ENCODE peak calls at places on chromosome 18, in nine cellular contexts. D, X, V, B, U, G, W, F and R are unnamed samples.
A peak's percentile ranks its signal among the peaks of the same experiment; 100 is the strongest.

GRCh38 chr18:45321520-45321919 is 293.8 kb upstream of the SLC14A2 start:
- DNase-seq in U (no peak), B (no peak), W (no peak), G (no peak), F (no peak), V (no peak), D (no peak), X (no peak), R (no peak)

GRCh38 chr18:39761273-39761672 is 2193.8 kb upstream of the PIK3C3 start:
- DNase-seq in D (no peak), G (no peak), X (no peak), B (no peak), F (no peak), W (no peak), V (no peak), U (no peak), R (no peak)

GRCh38 chr18:74698881-74699280 is 101.2 kb downstream of the ZNF407 start:
- DNase-seq in D (no peak), U (no peak), V (no peak), B (no peak), F (no peak), G (no peak), W (no peak), X (no peak), R (no peak)

GRCh38 chr18:11946756-11947155 is 34.6 kb upstream of the IMPA2 start:
- DNase-seq in D (no peak), V (no peak), U (no peak), W (no peak), X (no peak), G (no peak), B (no peak), F (no peak), R (no peak)

GRCh38 chr18:63889641-63890040 is 2.1 kb downstream of the SERPINB2 start:
- DNase-seq in B (no peak), V (no peak), W (no peak), D (no peak), X (no peak), U (no peak), F (no peak), G (no peak), R (no peak)

GRCh38 chr18:9475643-9476580 is 599 bp downstream of the RALBP1 start:
- DNase-seq in D (no peak), B (no peak), U (no peak), X (no peak), W (no peak), V (peak; percentile 86), F (peak; percentile 37), G (peak; percentile 15), R (peak; percentile 22)

GRCh38 chr18:36685580-36685979 is 143.2 kb downstream of the TPGS2 start:
- DNase-seq in B (no peak), V (no peak), W (no peak), X (no peak), G (no peak), U (no peak), D (no peak), F (no peak), R (no peak)

GRCh38 chr18:11741505-11742145 is 52.6 kb downstream of the GNAL start:
- DNase-seq in D (no peak), F (no peak), G (peak; percentile 26), W (no peak), U (peak; percentile 34), B (no peak), V (no peak), X (no peak), R (no peak)

GRCh38 chr18:9827856-9828793 is 57.6 kb upstream of the TXNDC2 start:
- DNase-seq in W (no peak), F (no peak), V (no peak), D (no peak), U (peak; percentile 94), B (no peak), G (peak; percentile 97), X (peak; percentile 78), R (no peak)

GRCh38 chr18:6341303-6341702 is 73.4 kb downstream of the L3MBTL4 start:
- DNase-seq in G (no peak), X (no peak), V (no peak), U (no peak), B (no peak), F (no peak), D (no peak), W (no peak), R (no peak)

GRCh38 chr18:6336239-6336638 is 78.5 kb downstream of the L3MBTL4 start:
- DNase-seq in D (no peak), G (no peak), V (no peak), X (no peak), F (no peak), U (no peak), W (no peak), B (no peak), R (no peak)

GRCh38 chr18:6342990-6343389 is 71.7 kb downstream of the L3MBTL4 start:
- DNase-seq in B (no peak), D (no peak), F (no peak), G (no peak), X (no peak), W (no peak), V (no peak), U (no peak), R (no peak)

GRCh38 chr18:6341709-6342108 is 73.0 kb downstream of the L3MBTL4 start:
- DNase-seq in X (no peak), F (no peak), B (no peak), D (no peak), U (no peak), G (no peak), V (no peak), W (no peak), R (no peak)
- H3K9me3 ChIP-seq in X (peaks cover 7% of the 10 kb centered on the region), F (no peaks in the 10 kb centered on the region), B (peaks cover 7% of the 10 kb centered on the region), D (no peaks in the 10 kb centered on the region), U (no peaks in the 10 kb centered on the region), G (peaks cover 58% of the 10 kb centered on the region), V (no peaks in the 10 kb centered on the region), W (peaks cover 69% of the 10 kb centered on the region), R (no peaks in the 10 kb centered on the region)

DNA sequence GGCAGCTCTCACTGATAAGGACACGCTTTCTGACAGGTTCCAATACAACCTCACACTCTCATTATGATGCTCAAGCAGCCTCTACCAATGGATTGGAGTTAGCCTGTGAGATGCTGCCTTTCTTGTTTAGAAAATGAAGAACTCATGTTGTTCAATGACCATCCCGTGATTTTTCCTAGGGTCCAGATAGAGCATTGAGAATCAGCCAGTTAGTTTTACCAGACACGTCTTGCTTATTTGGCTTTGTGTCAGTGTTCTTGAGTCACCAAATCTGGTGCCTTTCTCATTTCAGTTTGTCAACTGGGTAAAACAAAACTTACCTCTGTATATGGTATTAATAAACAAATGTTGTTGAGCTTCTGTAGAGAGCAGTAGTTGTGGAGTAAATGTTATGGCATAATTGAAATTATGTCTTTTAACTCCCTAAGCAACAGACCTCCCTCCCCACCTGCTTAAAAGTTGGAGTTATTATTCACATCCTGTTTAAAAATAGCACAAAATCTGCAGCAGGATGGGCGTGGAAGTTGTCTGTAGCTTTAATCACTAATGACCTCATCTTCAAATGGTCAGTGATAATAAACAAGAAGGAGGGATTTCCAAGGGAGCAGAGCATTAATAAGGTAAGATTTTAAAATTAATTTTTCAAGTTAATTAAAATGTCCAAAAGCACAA is 167.3 kb downstream of the HRH4 start:
- DNase-seq in U (no peak), G (no peak), F (no peak), X (no peak), D (no peak), B (no peak), W (no peak), V (no peak), R (no peak)
- H3K9me3 ChIP-seq in U (no peaks in the 10 kb centered on the region), G (no peaks in the 10 kb centered on the region), F (no peaks in the 10 kb centered on the region), X (peaks cover 2% of the 10 kb centered on the region), D (no peaks in the 10 kb centered on the region), B (no peaks in the 10 kb centered on the region), W (no peaks in the 10 kb centered on the region), V (no peaks in the 10 kb centered on the region), R (no peaks in the 10 kb centered on the region)

GRCh38 chr18:43819397-43819796 is 542.1 kb upstream of the SYT4 start:
- DNase-seq in G (no peak), V (no peak), U (no peak), B (no peak), W (no peak), D (no peak), X (no peak), F (no peak), R (no peak)

DNA sequence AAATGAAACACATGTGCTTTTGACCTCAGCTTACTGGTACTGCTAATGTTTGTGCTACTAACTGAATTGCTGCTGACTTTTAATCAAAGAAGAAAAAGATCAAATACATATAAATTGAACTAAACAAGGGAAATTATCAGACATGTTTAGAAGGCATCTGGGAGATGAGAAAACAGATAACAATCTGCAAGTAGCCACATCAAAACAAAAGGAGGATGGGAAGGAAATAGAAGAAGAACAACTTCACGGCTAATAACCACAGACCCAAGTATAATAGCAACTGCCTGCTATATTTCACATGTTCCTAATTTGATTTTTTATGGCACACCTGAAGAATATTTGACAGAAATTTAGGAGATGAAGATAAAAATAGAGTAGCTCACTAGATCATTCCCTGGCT is 542.6 kb upstream of the SYT4 start:
- DNase-seq in V (no peak), G (no peak), B (no peak), X (no peak), D (no peak), F (no peak), U (no peak), W (no peak), R (no peak)
- H3K9me3 ChIP-seq in V (no peaks in the 10 kb centered on the region), G (no peaks in the 10 kb centered on the region), B (peaks cover 4% of the 10 kb centered on the region), X (no peaks in the 10 kb centered on the region), D (no peaks in the 10 kb centered on the region), F (no peaks in the 10 kb centered on the region), U (no peaks in the 10 kb centered on the region), W (peaks cover 21% of the 10 kb centered on the region), R (no peaks in the 10 kb centered on the region)

GRCh38 chr18:78625895-78626294 is 353.7 kb upstream of the SALL3 start:
- DNase-seq in X (no peak), W (no peak), U (no peak), B (no peak), F (no peak), G (no peak), D (no peak), V (no peak), R (no peak)

GRCh38 chr18:78624646-78625279 is 354.9 kb upstream of the SALL3 start:
- DNase-seq in U (no peak), X (no peak), W (no peak), B (no peak), V (no peak), G (no peak), F (no peak), D (peak; percentile 2), R (no peak)

GRCh38 chr18:78627546-78628315 is 351.9 kb upstream of the SALL3 start:
- DNase-seq in U (no peak), V (no peak), W (no peak), X (no peak), G (no peak), D (peak; percentile 5), F (no peak), B (no peak), R (no peak)

GRCh38 chr18:78623142-78623541 is 356.5 kb upstream of the SALL3 start:
- DNase-seq in U (no peak), G (no peak), X (no peak), F (no peak), W (no peak), B (no peak), D (no peak), V (peak; percentile 91), R (no peak)

DNA sequence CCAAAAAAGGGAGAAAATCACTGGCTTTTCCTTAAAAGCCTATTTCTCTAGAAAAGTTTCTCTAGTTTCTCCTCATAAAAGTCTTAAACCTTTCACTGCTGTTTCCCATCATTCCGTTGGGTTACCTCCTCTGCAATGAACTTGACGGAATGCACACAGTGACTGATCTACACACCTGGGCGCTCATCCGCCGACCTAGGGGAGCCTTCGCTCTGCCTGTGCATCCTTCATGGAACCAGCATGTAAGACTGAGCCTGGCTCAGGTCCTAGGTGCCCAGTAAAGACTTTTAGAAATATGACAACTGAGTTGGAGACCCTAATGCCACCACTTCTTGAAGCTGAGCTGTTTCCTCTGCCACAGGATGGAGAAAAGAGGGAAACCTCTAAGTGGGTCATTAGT is 354.2 kb upstream of the SALL3 start:
- DNase-seq in U (no peak), G (no peak), X (no peak), B (no peak), W (no peak), D (no peak), V (no peak), F (no peak), R (no peak)
- H3K9me3 ChIP-seq in U (no peaks in the 10 kb centered on the region), G (peaks cover 11% of the 10 kb centered on the region), X (no peaks in the 10 kb centered on the region), B (no peaks in the 10 kb centered on the region), W (peaks cover 8% of the 10 kb centered on the region), D (peaks cover 4% of the 10 kb centered on the region), V (no peaks in the 10 kb centered on the region), F (no peaks in the 10 kb centered on the region), R (no peaks in the 10 kb centered on the region)